ENCODE peak calls at places on chromosomes 7 and 10, in ten cellular contexts. Z is amniotic stem cell; R is NCI-H748 treated with DMSO at 0.1 percent for 48 hours; U is NCI-H2029 treated with DMSO at 0.1 percent for 48 hours; Y is foreskin fibroblast; M is activated T-helper 1 cell treated with Interleukin-2 at 50 U/mL for 16 hours; X is coronary artery; A is stimulated activated CD4-positive, alpha-beta T cell treated with anti-CD3 and anti-CD28 coated beads, Interleukin-2, amount 100 ng/mL, for 24 hours; F is heart right ventricle; C is kidney glomerular epithelial cell. Q is an unnamed sample.

GRCh38 chr10:49272251-49273081 is 26.5 kb upstream of the C10orf71 start:
- DNase-seq in Z (no peak), A (no peak), Y (peak; percentile 26), U (no peak), X (no peak), M (no peak), R (no peak), F (peak; percentile 78), C (no peak), Q (peak; percentile 89)

GRCh38 chr7:151552352-151553028 is 32.8 kb upstream of the RHEB start:
- DNase-seq in Y (no peak), M (no peak), Z (no peak), C (no peak), X (no peak), A (no peak), F (peak; percentile 30), U (peak; percentile 91), R (peak; percentile 71), Q (no peak)

GRCh38 chr7:121504478-121504877 is 108.4 kb upstream of the FAM3C start:
- DNase-seq in Z (peak; percentile 68), M (no peak), C (peak; percentile 62), A (no peak), Y (peak; percentile 90), F (no peak), R (no peak), U (no peak), X (no peak), Q (no peak)

GRCh38 chr7:33129806-33130153 is 416 bp downstream of the BBS9 start:
- DNase-seq in Y (no peak), F (no peak), X (no peak), R (no peak), A (no peak), Z (no peak), C (no peak), U (no peak), M (no peak), Q (no peak)

GRCh38 chr10:132036887-132037675 is 28.7 kb upstream of the JAKMIP3 start:
- DNase-seq in Y (peak; percentile 12), U (no peak), X (no peak), C (no peak), F (peak; percentile 38), Z (no peak), M (no peak), A (no peak), R (no peak), Q (no peak)

GRCh38 chr10:84201244-84201606 is 6.9 kb downstream of the CDHR1 start:
- DNase-seq in Z (no peak), A (no peak), Y (no peak), U (no peak), R (no peak), X (no peak), C (no peak), F (no peak), M (no peak), Q (no peak)

GRCh38 chr10:79229081-79229541 is 118.2 kb upstream of the PPIF start:
- DNase-seq in R (peak; percentile 54), Y (no peak), C (no peak), A (no peak), M (no peak), F (no peak), X (no peak), Z (no peak), U (no peak), Q (no peak)

GRCh38 chr7:12941512-12941911 is 254.1 kb downstream of the ARL4A start:
- DNase-seq in M (no peak), Z (no peak), Y (no peak), F (no peak), R (no peak), A (no peak), U (no peak), C (no peak), X (no peak), Q (no peak)

GRCh38 chr7:108135446-108136190 is 5.5 kb upstream of the LAMB4 start:
- DNase-seq in U (no peak), M (no peak), F (no peak), Y (no peak), Z (no peak), C (no peak), A (no peak), R (no peak), X (no peak), Q (peak; percentile 66)

GRCh38 chr7:102918865-102919264 is 6.1 kb downstream of the LRRC17 start:
- DNase-seq in A (no peak), R (no peak), Y (no peak), U (no peak), Z (no peak), M (no peak), F (no peak), C (no peak), X (no peak), Q (no peak)

GRCh38 chr10:12332572-12333381 is 16.6 kb upstream of the CAMK1D start:
- DNase-seq in F (no peak), U (no peak), C (no peak), X (no peak), M (no peak), Z (no peak), A (no peak), Y (no peak), R (no peak), Q (no peak)

GRCh38 chr10:121078672-121079102 is 227.5 kb downstream of the WDR11 start:
- DNase-seq in X (no peak), Y (no peak), C (peak; percentile 96), M (no peak), A (no peak), U (no peak), Z (no peak), R (no peak), F (no peak), Q (no peak)

GRCh38 chr7:73894851-73895441 is 34.0 kb downstream of the TMEM270 start:
- DNase-seq in U (no peak), A (no peak), X (peak; percentile 99), C (peak; percentile 98), M (no peak), F (peak; percentile 86), Z (peak; percentile 96), R (no peak), Y (peak; percentile 99), Q (no peak)

GRCh38 chr10:62681211-62681940 is 123.1 kb upstream of the ADO start:
- DNase-seq in F (no peak), A (peak; percentile 82), Z (no peak), X (no peak), R (no peak), Y (no peak), C (no peak), U (no peak), M (peak; percentile 42), Q (no peak)

GRCh38 chr7:47400741-47401206 is 181.1 kb downstream of the TNS3 start:
- DNase-seq in M (no peak), Z (no peak), Y (no peak), R (no peak), U (no peak), X (peak; percentile 45), F (no peak), C (no peak), A (no peak), Q (no peak)

GRCh38 chr10:17385066-17385465 is 69.3 kb downstream of the ST8SIA6 start:
- DNase-seq in Z (no peak), F (no peak), X (no peak), Y (no peak), U (no peak), A (no peak), R (no peak), C (no peak), M (no peak), Q (no peak)

GRCh38 chr10:114565066-114565465 is 93.0 kb downstream of the ABLIM1 start:
- DNase-seq in F (no peak), U (no peak), Z (no peak), A (no peak), R (no peak), Y (peak; percentile 62), X (no peak), C (no peak), M (no peak), Q (no peak)

GRCh38 chr10:93091960-93092359 is 18.3 kb downstream of the CYP26A1 start:
- DNase-seq in Z (no peak), X (no peak), M (no peak), A (no peak), U (no peak), R (no peak), Y (no peak), C (no peak), F (no peak), Q (no peak)

GRCh38 chr7:7175075-7175695 is 7.2 kb upstream of the C1GALT1 start:
- DNase-seq in M (no peak), R (no peak), A (no peak), Z (no peak), U (no peak), X (no peak), C (no peak), F (no peak), Y (peak; percentile 70), Q (no peak)

GRCh38 chr7:31076051-31076450 is 23.9 kb downstream of the ADCYAP1R1 start:
- DNase-seq in C (no peak), R (no peak), Y (no peak), F (no peak), Z (no peak), A (no peak), U (no peak), M (no peak), X (no peak), Q (no peak)

GRCh38 chr7:20797174-20798080 is 10.7 kb upstream of the SP8 start:
- DNase-seq in U (no peak), Z (no peak), R (peak; percentile 62), C (no peak), M (no peak), Y (peak; percentile 3), F (no peak), X (no peak), A (no peak), Q (no peak)

GRCh38 chr7:139034855-139035587 is 821 bp downstream of the ZC3HAV1L start:
- DNase-seq in R (peak; percentile 38), F (peak; percentile 47), A (peak; percentile 32), C (no peak), Z (no peak), U (no peak), M (no peak), X (peak; percentile 68), Y (peak; percentile 63), Q (no peak)

GRCh38 chr10:5583525-5584175 is 58.9 kb downstream of the CALML3 start:
- DNase-seq in Z (no peak), F (peak; percentile 64), A (no peak), U (peak; percentile 83), R (peak; percentile 80), M (no peak), Y (no peak), X (no peak), C (peak; percentile 82), Q (no peak)

GRCh38 chr10:69182005-69182404 is 2.0 kb downstream of the SUPV3L1 start:
- DNase-seq in U (no peak), F (no peak), R (no peak), C (no peak), Y (no peak), A (no peak), Z (no peak), M (no peak), X (no peak), Q (no peak)

GRCh38 chr7:124084024-124084423 is 51.2 kb upstream of the TMEM229A start:
- DNase-seq in F (no peak), A (no peak), M (no peak), Z (no peak), X (no peak), R (no peak), Y (no peak), U (no peak), C (no peak), Q (no peak)

GRCh38 chr7:957418-958220 is 3.1 kb upstream of the ADAP1 start:
- DNase-seq in F (peak; percentile 54), M (no peak), U (no peak), C (no peak), R (no peak), X (no peak), A (no peak), Z (no peak), Y (no peak), Q (no peak)

GRCh38 chr7:71982847-71983246 is 429.3 kb downstream of the CALN1 start:
- DNase-seq in A (no peak), Z (no peak), C (no peak), F (no peak), M (no peak), Y (no peak), R (no peak), U (peak; percentile 32), X (no peak), Q (no peak)

GRCh38 chr7:148650232-148650858 is 48.4 kb upstream of the CUL1 start:
- DNase-seq in X (no peak), Y (peak; percentile 59), C (peak; percentile 87), M (no peak), R (no peak), Z (no peak), U (no peak), F (no peak), A (no peak), Q (no peak)